ENCODE peak calls at places on chromosomes 2 and 18, in eight cellular contexts. One of them, this sample, is unnamed.

GRCh38 chr2:41400057-41400665 is 647.7 kb upstream of the PKDCC start:
- DNase-seq in dorsolateral prefrontal cortex: no peak
- DNase-seq in fibroblast of mammary gland: peak; percentile 15
- DNase-seq in spleen: no peak
- DNase-seq in CD8-positive, alpha-beta memory T cell: no peak
- DNase-seq in Peyer's patch: no peak
- DNase-seq in HCT116: no peak
- DNase-seq in AG10803: no peak
- DNase-seq in this sample: peak; percentile 19

GRCh38 chr18:13629841-13630747 is 96.3 kb downstream of the FAM210A start:
- DNase-seq in dorsolateral prefrontal cortex: peak; percentile 70
- DNase-seq in fibroblast of mammary gland: peak; percentile 60
- DNase-seq in spleen: no peak
- DNase-seq in CD8-positive, alpha-beta memory T cell: peak; percentile 68
- DNase-seq in Peyer's patch: peak; percentile 66
- DNase-seq in HCT116: peak; percentile 48
- DNase-seq in AG10803: peak; percentile 54
- DNase-seq in this sample: peak; percentile 66

GRCh38 chr2:223909048-223909741 is 35.9 kb downstream of the WDFY1 start:
- DNase-seq in dorsolateral prefrontal cortex: no peak
- DNase-seq in fibroblast of mammary gland: no peak
- DNase-seq in spleen: no peak
- DNase-seq in CD8-positive, alpha-beta memory T cell: no peak
- DNase-seq in Peyer's patch: no peak
- DNase-seq in HCT116: no peak
- DNase-seq in AG10803: no peak
- DNase-seq in this sample: peak; percentile 22

GRCh38 chr18:3972291-3972985 is 482.7 kb downstream of the DLGAP1 start:
- DNase-seq in dorsolateral prefrontal cortex: no peak
- DNase-seq in fibroblast of mammary gland: peak; percentile 33
- DNase-seq in spleen: no peak
- DNase-seq in CD8-positive, alpha-beta memory T cell: no peak
- DNase-seq in Peyer's patch: no peak
- DNase-seq in HCT116: no peak
- DNase-seq in AG10803: no peak
- DNase-seq in this sample: no peak

GRCh38 chr2:38532366-38532765 is 70.4 kb downstream of the HNRNPLL start:
- DNase-seq in dorsolateral prefrontal cortex: no peak
- DNase-seq in fibroblast of mammary gland: no peak
- DNase-seq in spleen: no peak
- DNase-seq in CD8-positive, alpha-beta memory T cell: no peak
- DNase-seq in Peyer's patch: no peak
- DNase-seq in HCT116: no peak
- DNase-seq in AG10803: no peak
- DNase-seq in this sample: no peak

GRCh38 chr2:186659383-186659782 is 34.5 kb upstream of the FAM171B start:
- DNase-seq in dorsolateral prefrontal cortex: no peak
- DNase-seq in fibroblast of mammary gland: no peak
- DNase-seq in spleen: no peak
- DNase-seq in CD8-positive, alpha-beta memory T cell: no peak
- DNase-seq in Peyer's patch: no peak
- DNase-seq in HCT116: no peak
- DNase-seq in AG10803: no peak
- DNase-seq in this sample: no peak

GRCh38 chr2:165617720-165618119 is 148.2 kb downstream of the CSRNP3 start:
- DNase-seq in dorsolateral prefrontal cortex: no peak
- DNase-seq in fibroblast of mammary gland: no peak
- DNase-seq in spleen: no peak
- DNase-seq in CD8-positive, alpha-beta memory T cell: no peak
- DNase-seq in Peyer's patch: no peak
- DNase-seq in HCT116: no peak
- DNase-seq in AG10803: no peak
- DNase-seq in this sample: no peak

GRCh38 chr2:58436842-58437241 is 195.7 kb upstream of the FANCL start:
- DNase-seq in dorsolateral prefrontal cortex: no peak
- DNase-seq in fibroblast of mammary gland: peak; percentile 8
- DNase-seq in spleen: no peak
- DNase-seq in CD8-positive, alpha-beta memory T cell: no peak
- DNase-seq in Peyer's patch: no peak
- DNase-seq in HCT116: no peak
- DNase-seq in AG10803: no peak
- DNase-seq in this sample: no peak

GRCh38 chr2:119431155-119431975 is at the start of gene TMEM37:
- DNase-seq in dorsolateral prefrontal cortex: no peak
- DNase-seq in fibroblast of mammary gland: peak; percentile 54
- DNase-seq in spleen: peak; percentile 84
- DNase-seq in CD8-positive, alpha-beta memory T cell: no peak
- DNase-seq in Peyer's patch: peak; percentile 81
- DNase-seq in HCT116: peak; percentile 28
- DNase-seq in AG10803: peak; percentile 38
- DNase-seq in this sample: peak; percentile 64

GRCh38 chr2:144513388-144514100 is 6.4 kb downstream of the ZEB2 start:
- DNase-seq in dorsolateral prefrontal cortex: no peak
- DNase-seq in fibroblast of mammary gland: peak; percentile 78
- DNase-seq in spleen: peak; percentile 77
- DNase-seq in CD8-positive, alpha-beta memory T cell: no peak
- DNase-seq in Peyer's patch: no peak
- DNase-seq in HCT116: no peak
- DNase-seq in AG10803: peak; percentile 80
- DNase-seq in this sample: peak; percentile 92

GRCh38 chr18:37248281-37248680 is 317.3 kb downstream of the CELF4 start:
- DNase-seq in dorsolateral prefrontal cortex: no peak
- DNase-seq in fibroblast of mammary gland: no peak
- DNase-seq in spleen: peak; percentile 42
- DNase-seq in CD8-positive, alpha-beta memory T cell: no peak
- DNase-seq in Peyer's patch: no peak
- DNase-seq in HCT116: no peak
- DNase-seq in AG10803: no peak
- DNase-seq in this sample: no peak

GRCh38 chr2:105712166-105712915 is 32.4 kb upstream of the NCK2 start:
- DNase-seq in dorsolateral prefrontal cortex: no peak
- DNase-seq in fibroblast of mammary gland: peak; percentile 53
- DNase-seq in spleen: no peak
- DNase-seq in CD8-positive, alpha-beta memory T cell: no peak
- DNase-seq in Peyer's patch: no peak
- DNase-seq in HCT116: no peak
- DNase-seq in AG10803: peak; percentile 58
- DNase-seq in this sample: peak; percentile 55

GRCh38 chr2:212227755-212228154 is 310.8 kb downstream of the ERBB4 start:
- DNase-seq in dorsolateral prefrontal cortex: peak; percentile 53
- DNase-seq in fibroblast of mammary gland: peak; percentile 93
- DNase-seq in spleen: no peak
- DNase-seq in CD8-positive, alpha-beta memory T cell: no peak
- DNase-seq in Peyer's patch: no peak
- DNase-seq in HCT116: peak; percentile 52
- DNase-seq in AG10803: peak; percentile 64
- DNase-seq in this sample: peak; percentile 87

GRCh38 chr2:225100856-225101294 is 58.6 kb upstream of the DOCK10 start:
- DNase-seq in dorsolateral prefrontal cortex: no peak
- DNase-seq in fibroblast of mammary gland: peak; percentile 96
- DNase-seq in spleen: no peak
- DNase-seq in CD8-positive, alpha-beta memory T cell: no peak
- DNase-seq in Peyer's patch: no peak
- DNase-seq in HCT116: peak; percentile 48
- DNase-seq in AG10803: peak; percentile 95
- DNase-seq in this sample: peak; percentile 97

GRCh38 chr2:64837925-64838641 is 151.1 kb upstream of the SLC1A4 start:
- DNase-seq in dorsolateral prefrontal cortex: no peak
- DNase-seq in fibroblast of mammary gland: peak; percentile 91
- DNase-seq in spleen: peak; percentile 81
- DNase-seq in CD8-positive, alpha-beta memory T cell: no peak
- DNase-seq in Peyer's patch: no peak
- DNase-seq in HCT116: peak; percentile 66
- DNase-seq in AG10803: peak; percentile 56
- DNase-seq in this sample: peak; percentile 50

GRCh38 chr2:31980674-31981356 is 30.0 kb downstream of the MEMO1 start:
- DNase-seq in dorsolateral prefrontal cortex: no peak
- DNase-seq in fibroblast of mammary gland: peak; percentile 45
- DNase-seq in spleen: no peak
- DNase-seq in CD8-positive, alpha-beta memory T cell: peak; percentile 26
- DNase-seq in Peyer's patch: no peak
- DNase-seq in HCT116: no peak
- DNase-seq in AG10803: peak; percentile 13
- DNase-seq in this sample: peak; percentile 62

GRCh38 chr18:23365602-23366001 is 87.5 kb upstream of the RIOK3 start:
- DNase-seq in dorsolateral prefrontal cortex: no peak
- DNase-seq in fibroblast of mammary gland: peak; percentile 82
- DNase-seq in spleen: no peak
- DNase-seq in CD8-positive, alpha-beta memory T cell: no peak
- DNase-seq in Peyer's patch: no peak
- DNase-seq in HCT116: no peak
- DNase-seq in AG10803: peak; percentile 78
- DNase-seq in this sample: peak; percentile 81

GRCh38 chr18:9907867-9908266 is 5.9 kb upstream of the VAPA start:
- DNase-seq in dorsolateral prefrontal cortex: no peak
- DNase-seq in fibroblast of mammary gland: no peak
- DNase-seq in spleen: no peak
- DNase-seq in CD8-positive, alpha-beta memory T cell: no peak
- DNase-seq in Peyer's patch: no peak
- DNase-seq in HCT116: no peak
- DNase-seq in AG10803: no peak
- DNase-seq in this sample: no peak

GRCh38 chr2:132877923-132878322 is 207.9 kb upstream of the LYPD1 start:
- DNase-seq in dorsolateral prefrontal cortex: no peak
- DNase-seq in fibroblast of mammary gland: no peak
- DNase-seq in spleen: no peak
- DNase-seq in CD8-positive, alpha-beta memory T cell: no peak
- DNase-seq in Peyer's patch: no peak
- DNase-seq in HCT116: no peak
- DNase-seq in AG10803: no peak
- DNase-seq in this sample: no peak

GRCh38 chr2:157476915-157477709 is 33.2 kb upstream of the CYTIP start:
- DNase-seq in dorsolateral prefrontal cortex: no peak
- DNase-seq in fibroblast of mammary gland: peak; percentile 45
- DNase-seq in spleen: no peak
- DNase-seq in CD8-positive, alpha-beta memory T cell: no peak
- DNase-seq in Peyer's patch: no peak
- DNase-seq in HCT116: no peak
- DNase-seq in AG10803: no peak
- DNase-seq in this sample: peak; percentile 76

GRCh38 chr2:234388591-234388990 is 108.3 kb downstream of the ARL4C start:
- DNase-seq in dorsolateral prefrontal cortex: no peak
- DNase-seq in fibroblast of mammary gland: peak; percentile 5
- DNase-seq in spleen: no peak
- DNase-seq in CD8-positive, alpha-beta memory T cell: no peak
- DNase-seq in Peyer's patch: no peak
- DNase-seq in HCT116: no peak
- DNase-seq in AG10803: peak; percentile 69
- DNase-seq in this sample: no peak

GRCh38 chr2:58054264-58054663 is 7.7 kb downstream of the VRK2 start:
- DNase-seq in dorsolateral prefrontal cortex: no peak
- DNase-seq in fibroblast of mammary gland: peak; percentile 72
- DNase-seq in spleen: no peak
- DNase-seq in CD8-positive, alpha-beta memory T cell: no peak
- DNase-seq in Peyer's patch: no peak
- DNase-seq in HCT116: no peak
- DNase-seq in AG10803: peak; percentile 77
- DNase-seq in this sample: peak; percentile 46

GRCh38 chr2:184444217-184444616 is 154.1 kb upstream of the ZNF804A start:
- DNase-seq in dorsolateral prefrontal cortex: no peak
- DNase-seq in fibroblast of mammary gland: no peak
- DNase-seq in spleen: no peak
- DNase-seq in CD8-positive, alpha-beta memory T cell: no peak
- DNase-seq in Peyer's patch: no peak
- DNase-seq in HCT116: no peak
- DNase-seq in AG10803: no peak
- DNase-seq in this sample: no peak

DNA sequence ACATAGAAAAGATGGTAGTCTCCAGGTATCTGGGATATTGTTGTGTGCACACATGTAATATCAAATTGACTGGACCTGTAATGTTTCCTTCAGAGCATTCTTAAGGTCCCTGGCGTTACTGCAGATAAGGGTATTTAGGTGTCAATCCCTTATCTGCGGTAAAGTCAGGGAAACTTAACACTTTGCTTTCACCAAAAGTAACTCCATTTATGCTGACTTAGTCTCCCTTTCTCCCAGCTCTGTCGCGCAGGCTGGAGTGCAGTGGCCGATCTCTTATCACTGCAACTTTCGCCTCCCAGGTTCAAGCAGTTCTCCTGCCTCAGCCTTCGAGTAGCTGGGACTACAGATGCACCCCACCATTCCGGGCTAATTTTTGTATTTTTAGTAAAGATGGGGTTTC is 1.8 kb downstream of the CNNM3 start:
- DNase-seq in dorsolateral prefrontal cortex: no peak
- DNase-seq in fibroblast of mammary gland: no peak
- DNase-seq in spleen: peak; percentile 44
- DNase-seq in CD8-positive, alpha-beta memory T cell: no peak
- DNase-seq in Peyer's patch: no peak
- DNase-seq in HCT116: no peak
- DNase-seq in AG10803: no peak
- DNase-seq in this sample: no peak
- H3K4me3 ChIP-seq in dorsolateral prefrontal cortex: peak overlapping the region; percentile 80
- H3K4me3 ChIP-seq in fibroblast of mammary gland: no peak overlapping the region
- H3K4me3 ChIP-seq in spleen: no peak overlapping the region
- H3K4me3 ChIP-seq in CD8-positive, alpha-beta memory T cell: peak overlapping the region; percentile 84
- H3K4me3 ChIP-seq in Peyer's patch: peak overlapping the region; percentile 86
- H3K4me3 ChIP-seq in HCT116: peak overlapping the region; percentile 49
- H3K4me3 ChIP-seq in AG10803: no peak overlapping the region
- H3K4me3 ChIP-seq in this sample: no peak overlapping the region

DNA sequence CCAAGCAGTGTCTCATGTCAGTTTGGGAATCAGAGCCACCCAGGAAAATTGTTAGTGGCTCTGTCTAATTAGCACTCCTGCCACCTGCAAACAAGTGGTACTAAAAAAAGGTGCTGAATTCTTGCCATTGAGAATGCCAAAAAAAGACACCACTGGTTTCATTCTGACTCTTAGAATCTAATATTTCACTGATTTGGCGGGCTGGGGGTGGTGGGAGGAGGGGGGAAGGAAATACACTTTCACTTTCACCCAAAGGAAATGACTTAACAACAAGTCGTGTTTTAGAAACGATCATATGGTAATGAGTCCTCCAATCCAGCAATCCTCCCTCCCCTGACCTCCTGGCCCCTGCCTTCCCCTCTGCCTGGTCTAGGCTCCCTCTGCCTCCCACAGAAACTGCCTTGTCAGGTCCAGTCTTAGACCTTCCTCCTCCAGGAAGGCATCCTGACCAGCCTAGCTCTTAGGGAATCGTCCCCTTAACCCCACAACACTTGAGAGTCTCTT is 4.4 kb upstream of the KLHL29 start:
- DNase-seq in dorsolateral prefrontal cortex: no peak
- DNase-seq in fibroblast of mammary gland: no peak
- DNase-seq in spleen: no peak
- DNase-seq in CD8-positive, alpha-beta memory T cell: peak; percentile 23
- DNase-seq in Peyer's patch: no peak
- DNase-seq in HCT116: no peak
- DNase-seq in AG10803: no peak
- DNase-seq in this sample: peak; percentile 36
- H3K4me3 ChIP-seq in dorsolateral prefrontal cortex: no peak overlapping the region
- H3K4me3 ChIP-seq in fibroblast of mammary gland: no peak overlapping the region
- H3K4me3 ChIP-seq in spleen: no peak overlapping the region
- H3K4me3 ChIP-seq in CD8-positive, alpha-beta memory T cell: peak overlapping the region; percentile 29
- H3K4me3 ChIP-seq in Peyer's patch: no peak overlapping the region
- H3K4me3 ChIP-seq in HCT116: peak overlapping the region; percentile 40
- H3K4me3 ChIP-seq in AG10803: no peak overlapping the region
- H3K4me3 ChIP-seq in this sample: no peak overlapping the region

GRCh38 chr2:55175254-55176093 is 56.6 kb downstream of the CLHC1 start:
- DNase-seq in dorsolateral prefrontal cortex: no peak
- DNase-seq in fibroblast of mammary gland: peak; percentile 86
- DNase-seq in spleen: no peak
- DNase-seq in CD8-positive, alpha-beta memory T cell: peak; percentile 49
- DNase-seq in Peyer's patch: no peak
- DNase-seq in HCT116: peak; percentile 37
- DNase-seq in AG10803: peak; percentile 80
- DNase-seq in this sample: peak; percentile 80
- H3K4me3 ChIP-seq in dorsolateral prefrontal cortex: no peak overlapping the region
- H3K4me3 ChIP-seq in fibroblast of mammary gland: no peak overlapping the region
- H3K4me3 ChIP-seq in spleen: no peak overlapping the region
- H3K4me3 ChIP-seq in CD8-positive, alpha-beta memory T cell: no peak overlapping the region
- H3K4me3 ChIP-seq in Peyer's patch: no peak overlapping the region
- H3K4me3 ChIP-seq in HCT116: no peak overlapping the region
- H3K4me3 ChIP-seq in AG10803: no peak overlapping the region
- H3K4me3 ChIP-seq in this sample: no peak overlapping the region

GRCh38 chr2:219124379-219125110 is 36.1 kb downstream of the NHEJ1 start:
- DNase-seq in dorsolateral prefrontal cortex: no peak
- DNase-seq in fibroblast of mammary gland: peak; percentile 84
- DNase-seq in spleen: no peak
- DNase-seq in CD8-positive, alpha-beta memory T cell: no peak
- DNase-seq in Peyer's patch: peak; percentile 79
- DNase-seq in HCT116: no peak
- DNase-seq in AG10803: peak; percentile 39
- DNase-seq in this sample: peak; percentile 81
- H3K4me3 ChIP-seq in dorsolateral prefrontal cortex: no peak overlapping the region
- H3K4me3 ChIP-seq in fibroblast of mammary gland: no peak overlapping the region
- H3K4me3 ChIP-seq in spleen: no peak overlapping the region
- H3K4me3 ChIP-seq in CD8-positive, alpha-beta memory T cell: no peak overlapping the region
- H3K4me3 ChIP-seq in Peyer's patch: peak overlapping the region; percentile 47
- H3K4me3 ChIP-seq in HCT116: no peak overlapping the region
- H3K4me3 ChIP-seq in AG10803: no peak overlapping the region
- H3K4me3 ChIP-seq in this sample: no peak overlapping the region